ENCODE peak calls at places on chromosomes 13 and 19, in nine cellular contexts. Q, P, D, A, E, B, X, K and R are unnamed samples.

GRCh38 chr19:39924389-39924788 is 10.0 kb downstream of the FCGBP start:
- DNase-seq in B (no peak), A (no peak), Q (no peak), K (no peak), E (no peak), P (no peak), X (no peak), D (no peak), R (no peak)

GRCh38 chr13:62003452-62003851 is 587.8 kb upstream of the PCDH20 start:
- DNase-seq in D (no peak), P (no peak), E (no peak), X (no peak), K (no peak), Q (no peak), A (no peak), B (no peak), R (no peak)

GRCh38 chr13:26499209-26499601 is 58.3 kb upstream of the WASF3 start:
- DNase-seq in Q (no peak), D (no peak), P (no peak), B (no peak), X (no peak), A (no peak), K (no peak), E (no peak), R (no peak)

GRCh38 chr13:31943591-31943990 is 88.0 kb upstream of the FRY start:
- DNase-seq in K (no peak), Q (no peak), B (no peak), X (no peak), E (no peak), D (no peak), P (no peak), A (no peak), R (no peak)

GRCh38 chr13:56110751-56111150 is 1030.0 kb upstream of the PRR20A start:
- DNase-seq in X (no peak), Q (no peak), A (no peak), P (no peak), B (no peak), K (no peak), D (no peak), E (no peak), R (no peak)

GRCh38 chr13:109744512-109745051 is 41.8 kb downstream of the IRS2 start:
- DNase-seq in K (peak), B (no peak), D (peak), E (no peak), A (no peak), P (no peak), X (peak), Q (no peak), R (no peak)

GRCh38 chr19:42252365-42253244 is 2.3 kb downstream of the ERF start:
- DNase-seq in Q (no peak), E (no peak), A (no peak), B (no peak), P (no peak), K (no peak), X (peak), D (no peak), R (no peak)

GRCh38 chr19:11265785-11266236 is 3.5 kb upstream of the DOCK6 start:
- DNase-seq in X (no peak), B (no peak), E (no peak), K (peak), Q (no peak), P (peak), A (no peak), D (no peak), R (no peak)

GRCh38 chr13:77810430-77810829 is 108.2 kb downstream of the EDNRB start:
- DNase-seq in D (no peak), A (no peak), K (peak), X (no peak), E (no peak), P (no peak), B (no peak), Q (no peak), R (no peak)

GRCh38 chr19:13461536-13461935 is 44.7 kb downstream of the CACNA1A start:
- DNase-seq in E (no peak), A (no peak), D (no peak), K (no peak), Q (no peak), P (no peak), B (no peak), X (no peak), R (no peak)

GRCh38 chr19:8355631-8356402 is 8.1 kb upstream of the ANGPTL4 start:
- DNase-seq in Q (no peak), A (no peak), E (no peak), K (no peak), X (no peak), B (no peak), P (peak), D (peak), R (no peak)

GRCh38 chr19:47381653-47382279 is 32.7 kb downstream of the DHX34 start:
- DNase-seq in X (no peak), Q (no peak), E (no peak), K (no peak), A (no peak), B (no peak), D (no peak), P (no peak), R (no peak)

GRCh38 chr19:19956431-19957075 is 55.8 kb downstream of the ZNF93 start:
- DNase-seq in K (no peak), A (no peak), E (peak), D (no peak), B (no peak), X (no peak), P (no peak), Q (no peak), R (no peak)

GRCh38 chr13:113044431-113045114 is 61.0 kb upstream of the F7 start:
- DNase-seq in P (no peak), X (no peak), B (no peak), Q (no peak), D (no peak), K (no peak), A (no peak), E (no peak), R (no peak)

GRCh38 chr13:26529441-26529840 is 28.0 kb upstream of the WASF3 start:
- DNase-seq in Q (no peak), D (peak), E (peak), B (no peak), A (peak), X (peak), P (peak), K (no peak), R (peak)

GRCh38 chr13:85408415-85408814 is 390.8 kb downstream of the SLITRK6 start:
- DNase-seq in A (no peak), K (no peak), D (no peak), X (no peak), Q (no peak), B (no peak), P (no peak), E (no peak), R (no peak)

GRCh38 chr13:36046672-36047071 is 84.5 kb downstream of the DCLK1 start:
- DNase-seq in D (no peak), P (no peak), Q (no peak), X (no peak), B (no peak), K (no peak), E (no peak), A (no peak), R (no peak)

GRCh38 chr19:52637718-52638585 is at the start of gene ZNF83:
- DNase-seq in X (peak), E (peak), B (peak), Q (peak), P (peak), A (peak), K (peak), D (peak), R (peak)

GRCh38 chr13:51674276-51674675 is 90.0 kb downstream of the WDFY2 start:
- DNase-seq in P (no peak), K (no peak), Q (no peak), A (no peak), B (no peak), E (no peak), D (no peak), X (no peak), R (peak)

GRCh38 chr13:99870541-99870940 is 101.0 kb downstream of the ZIC5 start:
- DNase-seq in A (no peak), E (no peak), P (no peak), K (peak), B (no peak), D (no peak), X (no peak), Q (no peak), R (no peak)

GRCh38 chr19:4584670-4585460 is 25.4 kb upstream of the SEMA6B start:
- DNase-seq in A (no peak), P (no peak), K (no peak), Q (no peak), X (no peak), D (no peak), B (no peak), E (peak), R (no peak)

GRCh38 chr19:1851581-1852293 is 3.5 kb upstream of the REXO1 start:
- DNase-seq in K (peak), X (no peak), A (peak), E (no peak), D (no peak), Q (peak), B (no peak), P (no peak), R (no peak)